ENCODE peak calls at places on chromosomes 13 and 19, in eight cellular contexts. W is NCI-H1417 treated with DMSO at 0.1 percent for 48 hours; V is heart right ventricle; I is WTC11; H is stimulated activated CD4-positive, alpha-beta T cell treated with anti-CD3 and anti-CD28 coated beads, Interleukin-4, amount 100 ng/mL, for 48 hours; G is mucosa of descending colon; A is breast epithelium; P is HTR-8/SVneo. B is an unnamed sample.

GRCh38 chr13:106034201-106034600 is 501.3 kb downstream of the EFNB2 start:
- DNase-seq in V (no peak), H (no peak), A (no peak), I (no peak), P (peak), W (no peak), G (no peak), B (no peak)

GRCh38 chr13:99230991-99231390 is 27.2 kb downstream of the GPR18 start:
- DNase-seq in A (no peak), I (no peak), V (no peak), G (no peak), H (no peak), W (no peak), P (no peak), B (no peak)

GRCh38 chr19:12703056-12703455 is 6.6 kb upstream of the FBXW9 start:
- DNase-seq in P (peak), W (no peak), G (no peak), I (peak), V (no peak), A (no peak), H (no peak), B (peak)

GRCh38 chr13:50805805-50806204 is 37.7 kb downstream of the DLEU7 start:
- DNase-seq in G (no peak), W (no peak), P (no peak), A (no peak), I (no peak), H (no peak), V (no peak), B (no peak)

GRCh38 chr19:40724315-40724714 is 7.4 kb downstream of the ITPKC start:
- DNase-seq in P (no peak), A (no peak), I (no peak), W (no peak), G (no peak), H (no peak), V (no peak), B (no peak)

GRCh38 chr19:4228765-4229178 is 551 bp upstream of the EBI3 start:
- DNase-seq in A (no peak), W (no peak), G (no peak), V (no peak), H (no peak), P (no peak), I (no peak), B (no peak)

GRCh38 chr19:51702754-51703654 is 9.9 kb downstream of the SPACA6 start:
- DNase-seq in H (no peak), I (peak), A (peak), W (no peak), G (peak), V (peak), P (no peak), B (peak)

GRCh38 chr13:40190656-40191100 is 475.8 kb downstream of the FOXO1 start:
- DNase-seq in P (peak), W (no peak), A (no peak), V (no peak), H (peak), G (peak), I (no peak), B (peak)

GRCh38 chr19:48085904-48086864 is 24.4 kb downstream of the PLA2G4C start:
- DNase-seq in G (no peak), I (peak), V (no peak), P (no peak), H (no peak), W (no peak), A (peak), B (no peak)

GRCh38 chr19:48393196-48393558 is 291 bp upstream of the GRIN2D start:
- DNase-seq in W (no peak), H (no peak), G (no peak), I (no peak), A (no peak), V (no peak), P (no peak), B (peak)

GRCh38 chr19:49057636-49058234 is at the start of gene CGB7:
- DNase-seq in A (no peak), G (peak), V (peak), H (peak), I (peak), W (no peak), P (no peak), B (peak)

GRCh38 chr13:23488442-23488841 is 54.9 kb upstream of the SACS start:
- DNase-seq in G (no peak), P (no peak), V (no peak), H (no peak), A (no peak), W (no peak), I (no peak), B (no peak)

GRCh38 chr19:35943542-35944301 is 7.5 kb downstream of the LRFN3 start:
- DNase-seq in I (no peak), H (no peak), A (no peak), P (no peak), V (no peak), W (no peak), G (no peak), B (no peak)

GRCh38 chr13:113904411-113904810 is 40.5 kb upstream of the GAS6 start:
- DNase-seq in W (no peak), P (no peak), H (peak), I (peak), A (peak), G (no peak), V (peak), B (peak)

GRCh38 chr13:54836273-54836672 is 1807.7 kb downstream of the OLFM4 start:
- DNase-seq in A (no peak), H (no peak), P (no peak), W (no peak), G (no peak), I (no peak), V (no peak), B (no peak)

GRCh38 chr19:44820648-44821609 is 12.0 kb downstream of the BCAM start:
- DNase-seq in G (peak), V (peak), P (no peak), H (no peak), I (no peak), W (no peak), A (no peak), B (no peak)

GRCh38 chr19:40567040-40567749 is 9.5 kb upstream of the SHKBP1 start:
- DNase-seq in A (no peak), V (no peak), P (no peak), I (no peak), W (no peak), H (no peak), G (no peak), B (no peak)

GRCh38 chr19:3096902-3097326 is 2.8 kb downstream of the GNA11 start:
- DNase-seq in W (no peak), A (no peak), V (no peak), G (peak), P (no peak), I (no peak), H (no peak), B (peak)

GRCh38 chr13:70668983-70669382 is 560.7 kb upstream of the KLHL1 start:
- DNase-seq in I (no peak), V (no peak), H (no peak), P (no peak), A (no peak), G (no peak), W (no peak), B (no peak)

GRCh38 chr19:6412111-6412999 is 12.3 kb downstream of the KHSRP start:
- DNase-seq in V (no peak), H (peak), I (peak), P (no peak), A (no peak), W (no peak), G (no peak), B (peak)

GRCh38 chr19:38718747-38719543 is 25.3 kb downstream of the CAPN12 start:
- DNase-seq in H (no peak), G (no peak), A (no peak), P (no peak), W (no peak), V (peak), I (peak), B (peak)

GRCh38 chr19:13868663-13869062 is 8.3 kb upstream of the NANOS3 start:
- DNase-seq in A (no peak), W (no peak), G (no peak), I (no peak), H (no peak), V (no peak), P (no peak), B (no peak)

GRCh38 chr13:48892311-48892710 is 83.4 kb upstream of the FNDC3A start:
- DNase-seq in G (no peak), I (no peak), H (no peak), A (no peak), W (no peak), V (no peak), P (peak), B (no peak)

GRCh38 chr13:72109863-72110262 is 242.9 kb upstream of the DACH1 start:
- DNase-seq in I (no peak), H (no peak), A (no peak), V (no peak), P (peak), G (no peak), W (no peak), B (no peak)

GRCh38 chr19:35977446-35978222 is 17.4 kb upstream of the SDHAF1 start:
- DNase-seq in I (peak), P (no peak), G (no peak), H (no peak), A (no peak), V (no peak), W (no peak), B (peak)

GRCh38 chr19:48635263-48635965 is 1.8 kb downstream of the DBP start:
- DNase-seq in A (peak), I (peak), W (no peak), G (peak), P (peak), H (peak), V (peak), B (peak)

GRCh38 chr13:38630780-38631179 is 56.1 kb upstream of the FREM2 start:
- DNase-seq in W (no peak), A (no peak), G (no peak), P (no peak), V (no peak), I (no peak), H (no peak), B (no peak)

GRCh38 chr13:105969761-105970160 is 565.7 kb downstream of the EFNB2 start:
- DNase-seq in V (no peak), I (no peak), W (no peak), G (no peak), H (no peak), A (no peak), P (peak), B (peak)

GRCh38 chr13:30673669-30674521 is 56.2 kb downstream of the USPL1 start:
- DNase-seq in H (peak), A (peak), I (peak), G (peak), V (peak), P (peak), W (peak), B (peak)

B was measured in islet precursor cell.